ENCODE peak calls at places on chromosomes 12 and 14, in four cellular contexts. M is sciatic nerve, E is BJ, H is PC-3. U is an unnamed sample.

GRCh38 chr14:42814817-42815216 is 1208.1 kb downstream of the LRFN5 start:
- DNase-seq in M (no peak), H (no peak), E (no peak), U (no peak)

GRCh38 chr14:37124617-37125016 is 47.8 kb downstream of the SLC25A21 start:
- DNase-seq in M (no peak), H (peak; percentile 47), E (no peak), U (no peak)

GRCh38 chr14:32366256-32366655 is 37.2 kb downstream of the AKAP6 start:
- DNase-seq in H (peak; percentile 4), M (no peak), E (no peak), U (no peak)

GRCh38 chr14:72699433-72699832 is 194.5 kb downstream of the DPF3 start:
- DNase-seq in E (no peak), M (no peak), H (no peak), U (no peak)

GRCh38 chr12:46560874-46561273 is 188.3 kb upstream of the SLC38A2 start:
- DNase-seq in H (no peak), E (no peak), M (no peak), U (no peak)

GRCh38 chr12:78146365-78146772 is 315.7 kb downstream of the NAV3 start:
- DNase-seq in M (no peak), E (no peak), H (peak; percentile 47), U (no peak)

GRCh38 chr12:38258411-38258810 is 58.2 kb upstream of the ALG10B start:
- DNase-seq in E (no peak), H (no peak), M (no peak), U (no peak)

GRCh38 chr12:66187016-66187415 is 2.0 kb upstream of the IRAK3 start:
- DNase-seq in M (no peak), H (no peak), E (no peak), U (no peak)

GRCh38 chr12:122318607-122319311 is 52.5 kb upstream of the VPS33A start:
- DNase-seq in H (peak; percentile 82), M (no peak), E (peak; percentile 94), U (no peak)

GRCh38 chr14:81453166-81453766 is 53.1 kb upstream of the STON2 start:
- DNase-seq in M (peak; percentile 70), H (peak; percentile 78), E (no peak), U (no peak)

GRCh38 chr14:22007278-22008097 is 333.9 kb upstream of the OR4E1 start:
- DNase-seq in M (no peak), E (no peak), H (no peak), U (no peak)

GRCh38 chr14:92728781-92729364 is 19.6 kb downstream of the LGMN start:
- DNase-seq in H (peak; percentile 92), M (no peak), E (no peak), U (no peak)

GRCh38 chr12:105740337-105740736 is 398.4 kb downstream of the NUAK1 start:
- DNase-seq in M (no peak), H (no peak), E (no peak), U (no peak)

GRCh38 chr12:115885040-115885439 is 392.5 kb downstream of the MED13L start:
- DNase-seq in M (no peak), H (peak; percentile 47), E (no peak), U (no peak)

GRCh38 chr14:102663031-102663430 is 70.6 kb downstream of the RCOR1 start:
- DNase-seq in H (no peak), M (no peak), E (no peak), U (no peak)

GRCh38 chr12:132074216-132074615 is 69.9 kb downstream of the DDX51 start:
- DNase-seq in M (no peak), E (no peak), H (no peak), U (no peak)

GRCh38 chr14:106844608-106845285 is 1318.4 kb downstream of the TMEM121 start:
- DNase-seq in H (peak; percentile 51), M (peak; percentile 76), E (no peak), U (peak; percentile 88)

GRCh38 chr14:22556990-22557623 is 31.9 kb downstream of the DAD1 start:
- DNase-seq in E (no peak), H (peak; percentile 78), M (peak; percentile 93), U (peak; percentile 94)

GRCh38 chr14:32561520-32561919 is 232.4 kb downstream of the AKAP6 start:
- DNase-seq in E (peak; percentile 92), M (no peak), H (peak; percentile 85), U (no peak)

GRCh38 chr14:95025941-95026340 is 131.4 kb downstream of the DICER1 start:
- DNase-seq in M (no peak), E (no peak), H (no peak), U (no peak)

GRCh38 chr12:95605087-95605486 is 53.8 kb upstream of the USP44 start:
- DNase-seq in H (peak; percentile 95), E (no peak), M (no peak), U (no peak)

GRCh38 chr14:105299654-105300541 is 903 bp downstream of the BRF1 start:
- DNase-seq in M (peak; percentile 72), E (no peak), H (no peak), U (no peak)

GRCh38 chr14:51650721-51651387 is 856 bp upstream of the FRMD6 start:
- DNase-seq in E (no peak), M (peak; percentile 71), H (peak; percentile 31), U (no peak)

GRCh38 chr12:27838543-27838942 is 58.5 kb upstream of the MANSC4 start:
- DNase-seq in M (no peak), E (no peak), H (no peak), U (no peak)

GRCh38 chr12:79688376-79689040 is 2.3 kb downstream of the PAWR start:
- DNase-seq in E (no peak), M (no peak), H (no peak), U (no peak)

GRCh38 chr12:22474970-22475720 is 69.2 kb downstream of the C2CD5 start:
- DNase-seq in E (no peak), H (no peak), M (no peak), U (no peak)

GRCh38 chr12:50839032-50839431 is 3.7 kb upstream of the TMPRSS12 start:
- DNase-seq in M (no peak), E (no peak), H (peak; percentile 50), U (no peak)

GRCh38 chr12:10186299-10186698 is 7.5 kb downstream of the TMEM52B start:
- DNase-seq in E (no peak), M (peak; percentile 66), H (no peak), U (peak; percentile 83)

GRCh38 chr12:74227846-74228545 is 309.6 kb upstream of the ATXN7L3B start:
- DNase-seq in H (no peak), E (no peak), M (no peak), U (no peak)